ENCODE peak calls at places on chromosome 5, in ten cellular contexts. M is left ventricle myocardium inferior, Q is HL-60, O is A673, F is ascending aorta, B is fibroblast of mammary gland, E is AG04450, D is stomach, R is cardiac fibroblast, W is astrocyte of the spinal cord. N is an unnamed sample.
A peak's percentile ranks its signal among the peaks of the same experiment; 100 is the strongest.

GRCh38 chr5:15791274-15791673 is 291.3 kb downstream of the FBXL7 start:
- DNase-seq in M (no peak), Q (no peak), O (no peak), F (no peak), B (peak; percentile 26), E (no peak), D (no peak), R (peak; percentile 11), W (peak; percentile 16), N (no peak)

GRCh38 chr5:29983528-29984152 is 1209.8 kb upstream of the CDH6 start:
- DNase-seq in M (no peak), Q (no peak), O (no peak), F (no peak), B (no peak), E (no peak), D (no peak), R (no peak), W (no peak), N (no peak)

GRCh38 chr5:45484781-45485180 is 211.4 kb downstream of the HCN1 start:
- DNase-seq in M (no peak), Q (no peak), O (no peak), F (no peak), B (no peak), E (no peak), D (no peak), R (no peak), W (no peak), N (no peak)

GRCh38 chr5:177476531-177477233 is 3.2 kb upstream of the DBN1 start:
- DNase-seq in M (no peak), Q (no peak), O (no peak), F (peak; percentile 56), B (peak; percentile 82), E (no peak), D (no peak), R (peak; percentile 73), W (peak; percentile 56), N (no peak)

GRCh38 chr5:118033686-118034338 is 954.5 kb downstream of the DTWD2 start:
- DNase-seq in M (no peak), Q (no peak), O (no peak), F (no peak), B (no peak), E (no peak), D (no peak), R (no peak), W (no peak), N (no peak)

GRCh38 chr5:108432024-108432423 is 50.1 kb upstream of the FBXL17 start:
- DNase-seq in M (no peak), Q (no peak), O (no peak), F (no peak), B (peak; percentile 42), E (no peak), D (no peak), R (no peak), W (peak; percentile 36), N (no peak)

GRCh38 chr5:167072225-167072624 is 1219.2 kb upstream of the WWC1 start:
- DNase-seq in M (no peak), Q (no peak), O (peak; percentile 10), F (no peak), B (peak; percentile 57), E (no peak), D (no peak), R (peak; percentile 18), W (peak; percentile 5), N (no peak)

GRCh38 chr5:33068786-33069185 is 357.7 kb downstream of the NPR3 start:
- DNase-seq in M (no peak), Q (no peak), O (no peak), F (no peak), B (peak; percentile 16), E (no peak), D (no peak), R (no peak), W (no peak), N (no peak)

GRCh38 chr5:54881286-54882005 is 103.9 kb downstream of the ESM1 start:
- DNase-seq in M (no peak), Q (no peak), O (no peak), F (no peak), B (no peak), E (no peak), D (no peak), R (no peak), W (peak; percentile 63), N (no peak)

GRCh38 chr5:158397278-158397677 is 538.3 kb upstream of the CLINT1 start:
- DNase-seq in M (no peak), Q (no peak), O (no peak), F (no peak), B (no peak), E (no peak), D (no peak), R (no peak), W (no peak), N (no peak)

GRCh38 chr5:139817362-139817761 is 21.8 kb downstream of the PSD2 start:
- DNase-seq in M (no peak), Q (no peak), O (no peak), F (no peak), B (no peak), E (no peak), D (no peak), R (no peak), W (no peak), N (peak; percentile 38)

GRCh38 chr5:16902846-16903245 is 33.2 kb downstream of the MYO10 start:
- DNase-seq in M (no peak), Q (no peak), O (no peak), F (no peak), B (no peak), E (no peak), D (peak; percentile 77), R (no peak), W (no peak), N (no peak)

GRCh38 chr5:111953351-111954127 is 196.5 kb upstream of the NREP start:
- DNase-seq in M (no peak), Q (no peak), O (no peak), F (no peak), B (peak; percentile 86), E (peak; percentile 70), D (no peak), R (peak; percentile 88), W (peak; percentile 93), N (no peak)

GRCh38 chr5:29024052-29024451 is 1985.7 kb upstream of the CDH9 start:
- DNase-seq in M (no peak), Q (no peak), O (no peak), F (no peak), B (no peak), E (no peak), D (no peak), R (no peak), W (no peak), N (no peak)

DNA sequence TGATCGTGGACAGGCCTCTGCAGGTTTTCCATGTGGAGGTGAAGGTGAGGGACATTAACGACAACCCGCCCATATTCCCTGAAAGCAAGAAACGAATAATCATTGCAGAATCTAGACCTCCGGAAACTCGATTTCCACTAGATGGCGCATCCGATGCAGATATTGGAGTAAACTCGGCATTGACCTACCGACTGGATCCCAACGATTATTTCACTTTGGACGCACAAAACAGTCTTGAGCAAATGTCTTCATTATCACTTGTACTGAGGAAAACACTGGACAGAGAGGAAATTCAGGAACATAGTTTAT is 621 bp downstream of the PCDHA13 start:
- DNase-seq in M (no peak), Q (no peak), O (peak; percentile 89), F (no peak), B (peak; percentile 5), E (no peak), D (no peak), R (no peak), W (no peak), N (no peak)
- TF ChIP-seq CTCF in M (no peak), Q (no peak), O (peak; percentile 75), F (no peak), B (no peak), E (no peak), D (no peak), R (no peak), W (no peak), N (no peak)

DNA sequence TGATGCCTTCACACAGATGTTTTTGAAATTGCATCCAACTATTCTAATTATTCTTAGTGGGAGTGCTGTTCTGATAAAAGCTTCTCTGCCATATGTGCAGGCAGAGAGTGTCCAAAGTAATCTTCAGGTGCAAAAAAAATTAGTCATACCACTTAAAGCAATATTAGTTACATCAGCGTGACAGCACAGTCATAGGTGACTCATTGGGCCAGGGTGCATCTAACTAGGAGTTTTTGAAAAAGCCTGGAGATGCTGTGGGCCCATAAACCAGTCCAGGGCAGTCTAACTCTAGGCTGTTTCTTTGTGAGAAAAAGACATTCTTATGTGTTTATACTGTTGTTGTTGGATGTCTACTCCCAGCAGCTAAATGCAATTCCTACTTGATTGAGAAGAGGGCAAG is 33.0 kb upstream of the C6 start:
- DNase-seq in M (no peak), Q (no peak), O (no peak), F (no peak), B (peak; percentile 98), E (peak; percentile 58), D (no peak), R (peak; percentile 90), W (peak; percentile 93), N (no peak)
- TF ChIP-seq CTCF in M (no peak), Q (no peak), O (no peak), F (no peak), B (no peak), E (no peak), D (no peak), R (no peak), W (no peak), N (no peak)

GRCh38 chr5:119344231-119344630 is 11.6 kb upstream of the TNFAIP8 start:
- DNase-seq in M (no peak), Q (no peak), O (no peak), F (no peak), B (no peak), E (no peak), D (no peak), R (no peak), W (no peak), N (no peak)

GRCh38 chr5:119345861-119346260 is 10.0 kb upstream of the TNFAIP8 start:
- DNase-seq in M (no peak), Q (no peak), O (no peak), F (no peak), B (no peak), E (no peak), D (no peak), R (no peak), W (no peak), N (no peak)

GRCh38 chr5:119346404-119346803 is 9.4 kb upstream of the TNFAIP8 start:
- DNase-seq in M (no peak), Q (no peak), O (no peak), F (no peak), B (no peak), E (no peak), D (no peak), R (no peak), W (no peak), N (no peak)

GRCh38 chr5:119347574-119347973 is 8.2 kb upstream of the TNFAIP8 start:
- DNase-seq in M (no peak), Q (no peak), O (peak; percentile 28), F (no peak), B (no peak), E (no peak), D (no peak), R (no peak), W (no peak), N (no peak)

GRCh38 chr5:119347996-119348395 is 7.8 kb upstream of the TNFAIP8 start:
- DNase-seq in M (no peak), Q (no peak), O (peak; percentile 72), F (no peak), B (peak; percentile 82), E (no peak), D (no peak), R (peak; percentile 39), W (peak; percentile 56), N (no peak)
- TF ChIP-seq CTCF in M (no peak), Q (no peak), O (peak; percentile 23), F (no peak), B (no peak), E (no peak), D (no peak), R (no peak), W (no peak), N (no peak)

GRCh38 chr5:24110019-24110615 is 534.7 kb downstream of the CDH10 start:
- DNase-seq in M (no peak), Q (no peak), O (peak; percentile 73), F (no peak), B (peak; percentile 28), E (no peak), D (no peak), R (peak; percentile 8), W (peak; percentile 13), N (no peak)
- TF ChIP-seq CTCF in M (peak; percentile 41), Q (peak; percentile 18), O (peak; percentile 89), F (no peak), B (peak; percentile 51), E (no peak), D (peak; percentile 22), R (peak; percentile 15), W (peak; percentile 49), N (no peak)

N was measured in CD14-positive monocyte.